ENCODE peak calls at places on chromosomes 3 and 15, in ten cellular contexts. A is SW 1271; V is lung microvascular endothelial cell; N is dorsolateral prefrontal cortex; T is left colon; R is A172; X is stimulated activated CD8-positive, alpha-beta memory T cell treated with anti-CD3 and anti-CD28 coated beads, Interleukin-4, amount 100 ng/mL, for 24 hours; Y is fibroblast of gingiva; S is BE2C; K is tibial nerve. Q is an unnamed sample.
A peak's percentile ranks its signal among the peaks of the same experiment; 100 is the strongest.

GRCh38 chr3:38966956-38967795 is 84.6 kb downstream of the SCN11A start:
- DNase-seq in A (no peak), Y (peak; percentile 45), R (no peak), S (no peak), V (no peak), X (no peak), N (no peak), T (no peak), K (no peak), Q (no peak)

GRCh38 chr3:4906107-4906621 is 73.1 kb upstream of the BHLHE40 start:
- DNase-seq in X (no peak), S (peak; percentile 9), V (no peak), K (no peak), N (no peak), T (no peak), Y (no peak), R (peak; percentile 19), A (no peak), Q (peak; percentile 52)

GRCh38 chr3:48885753-48886152 is 12.9 kb downstream of the SLC25A20 start:
- DNase-seq in X (no peak), Y (peak; percentile 22), K (no peak), A (no peak), V (no peak), S (no peak), R (no peak), T (no peak), N (no peak), Q (no peak)

GRCh38 chr3:151552589-151552988 is 91.7 kb upstream of the IGSF10 start:
- DNase-seq in V (no peak), K (no peak), T (no peak), A (no peak), R (peak; percentile 64), X (no peak), Y (no peak), N (no peak), S (no peak), Q (no peak)

GRCh38 chr3:100600181-100601042 is 9.0 kb upstream of the ADGRG7 start:
- DNase-seq in K (no peak), A (no peak), T (peak; percentile 56), S (peak; percentile 43), X (no peak), V (peak; percentile 63), Y (no peak), N (no peak), R (no peak), Q (no peak)

GRCh38 chr3:149003653-149004305 is 12.4 kb downstream of the GYG1 start:
- DNase-seq in N (no peak), R (no peak), Y (no peak), T (no peak), X (no peak), A (no peak), K (no peak), S (no peak), V (no peak), Q (no peak)

GRCh38 chr3:4504340-4505261 is 11.5 kb downstream of the ITPR1 start:
- DNase-seq in N (no peak), R (no peak), S (peak; percentile 54), A (no peak), Y (peak; percentile 17), K (no peak), X (no peak), T (peak; percentile 72), V (peak; percentile 4), Q (no peak)

GRCh38 chr15:91022832-91023129 is 387 bp upstream of the VPS33B start:
- DNase-seq in N (no peak), T (no peak), K (no peak), A (no peak), Y (no peak), V (no peak), X (no peak), R (no peak), S (no peak), Q (no peak)

GRCh38 chr15:39641187-39641889 is 60.5 kb downstream of the THBS1 start:
- DNase-seq in A (no peak), V (no peak), K (no peak), T (peak; percentile 74), R (peak; percentile 65), S (no peak), N (no peak), Y (no peak), X (no peak), Q (no peak)

GRCh38 chr3:23331141-23331935 is 128.2 kb downstream of the UBE2E2 start:
- DNase-seq in A (no peak), X (no peak), R (no peak), V (no peak), N (no peak), S (no peak), Y (no peak), K (no peak), T (no peak), Q (no peak)

GRCh38 chr3:191499307-191500125 is 38.6 kb downstream of the PYDC2 start:
- DNase-seq in X (no peak), K (no peak), N (peak; percentile 80), T (peak; percentile 6), R (peak; percentile 62), A (no peak), V (no peak), S (peak; percentile 69), Y (no peak), Q (no peak)

GRCh38 chr3:98521897-98522537 is 685 bp downstream of the CLDND1 start:
- DNase-seq in A (peak; percentile 25), T (peak; percentile 57), R (peak; percentile 75), V (peak; percentile 53), Y (peak; percentile 41), S (peak; percentile 39), N (peak; percentile 39), K (no peak), X (peak; percentile 35), Q (peak; percentile 68)

GRCh38 chr3:135059580-135059979 is 264.5 kb downstream of the EPHB1 start:
- DNase-seq in N (no peak), X (no peak), R (no peak), S (no peak), T (no peak), Y (no peak), K (no peak), A (no peak), V (no peak), Q (no peak)

Q was measured in T-helper 2 cell treated with Interferon-gamma antibody and Interleukin-4, amounts not matched to agents 5 μg/mL and 100 μg/mL, for 36 hours.